ENCODE peak calls at places on chromosomes 2 and 18, in seven cellular contexts. One of them, this sample, is unnamed.

GRCh38 chr2:73850009-73850408 is 21.2 kb downstream of the STAMBP start:
- DNase-seq in NCI-H1105 treated with DMSO at 0.1 percent for 48 hours: no peak
- DNase-seq in cardiac septum: no peak
- DNase-seq in T1000: no peak
- DNase-seq in GM12891: no peak
- DNase-seq in NCI-H2171 treated with DMSO at 0.1 percent for 48 hours: peak
- DNase-seq in heart left ventricle: no peak
- DNase-seq in this sample: no peak

GRCh38 chr2:172246649-172247048 is 143.9 kb upstream of the DLX2 start:
- DNase-seq in NCI-H1105 treated with DMSO at 0.1 percent for 48 hours: no peak
- DNase-seq in cardiac septum: no peak
- DNase-seq in T1000: peak
- DNase-seq in GM12891: no peak
- DNase-seq in NCI-H2171 treated with DMSO at 0.1 percent for 48 hours: no peak
- DNase-seq in heart left ventricle: no peak
- DNase-seq in this sample: peak

GRCh38 chr2:207163815-207164747 is 1.7 kb downstream of the KLF7 start:
- DNase-seq in NCI-H1105 treated with DMSO at 0.1 percent for 48 hours: peak
- DNase-seq in cardiac septum: peak
- DNase-seq in T1000: no peak
- DNase-seq in GM12891: no peak
- DNase-seq in NCI-H2171 treated with DMSO at 0.1 percent for 48 hours: peak
- DNase-seq in heart left ventricle: peak
- DNase-seq in this sample: peak

GRCh38 chr2:24930768-24931167 is 10.7 kb upstream of the ADCY3 start:
- DNase-seq in NCI-H1105 treated with DMSO at 0.1 percent for 48 hours: no peak
- DNase-seq in cardiac septum: no peak
- DNase-seq in T1000: no peak
- DNase-seq in GM12891: peak
- DNase-seq in NCI-H2171 treated with DMSO at 0.1 percent for 48 hours: no peak
- DNase-seq in heart left ventricle: no peak
- DNase-seq in this sample: no peak

GRCh38 chr2:160207271-160207670 is 7.2 kb upstream of the ITGB6 start:
- DNase-seq in NCI-H1105 treated with DMSO at 0.1 percent for 48 hours: no peak
- DNase-seq in cardiac septum: no peak
- DNase-seq in T1000: no peak
- DNase-seq in GM12891: no peak
- DNase-seq in NCI-H2171 treated with DMSO at 0.1 percent for 48 hours: no peak
- DNase-seq in heart left ventricle: no peak
- DNase-seq in this sample: peak

GRCh38 chr2:58553937-58554336 is 312.8 kb upstream of the FANCL start:
- DNase-seq in NCI-H1105 treated with DMSO at 0.1 percent for 48 hours: no peak
- DNase-seq in cardiac septum: no peak
- DNase-seq in T1000: no peak
- DNase-seq in GM12891: no peak
- DNase-seq in NCI-H2171 treated with DMSO at 0.1 percent for 48 hours: no peak
- DNase-seq in heart left ventricle: no peak
- DNase-seq in this sample: peak

GRCh38 chr18:13872932-13873331 is 42.4 kb downstream of the MC2R start:
- DNase-seq in NCI-H1105 treated with DMSO at 0.1 percent for 48 hours: no peak
- DNase-seq in cardiac septum: no peak
- DNase-seq in T1000: no peak
- DNase-seq in GM12891: no peak
- DNase-seq in NCI-H2171 treated with DMSO at 0.1 percent for 48 hours: no peak
- DNase-seq in heart left ventricle: no peak
- DNase-seq in this sample: no peak

GRCh38 chr2:174644406-174644805 is 46.8 kb upstream of the WIPF1 start:
- DNase-seq in NCI-H1105 treated with DMSO at 0.1 percent for 48 hours: no peak
- DNase-seq in cardiac septum: no peak
- DNase-seq in T1000: no peak
- DNase-seq in GM12891: no peak
- DNase-seq in NCI-H2171 treated with DMSO at 0.1 percent for 48 hours: no peak
- DNase-seq in heart left ventricle: no peak
- DNase-seq in this sample: no peak

GRCh38 chr2:204437334-204437733 is 107.9 kb upstream of the PARD3B start:
- DNase-seq in NCI-H1105 treated with DMSO at 0.1 percent for 48 hours: no peak
- DNase-seq in cardiac septum: no peak
- DNase-seq in T1000: no peak
- DNase-seq in GM12891: no peak
- DNase-seq in NCI-H2171 treated with DMSO at 0.1 percent for 48 hours: peak
- DNase-seq in heart left ventricle: no peak
- DNase-seq in this sample: no peak

GRCh38 chr2:192286093-192286701 is 91.5 kb upstream of the TMEFF2 start:
- DNase-seq in NCI-H1105 treated with DMSO at 0.1 percent for 48 hours: peak
- DNase-seq in cardiac septum: no peak
- DNase-seq in T1000: no peak
- DNase-seq in GM12891: no peak
- DNase-seq in NCI-H2171 treated with DMSO at 0.1 percent for 48 hours: peak
- DNase-seq in heart left ventricle: no peak
- DNase-seq in this sample: peak

This sample was measured in Daoy.